ENCODE peak calls at places on chromosomes 4 and X, in seven cellular contexts. U is GM23248, O is PC-3, G is neural progenitor cell, K is hepatocyte, A is OCI-LY7, I is HCT116. R is an unnamed sample.

GRCh38 chrX:138487866-138488265 is 223.7 kb downstream of the FGF13 start:
- DNase-seq in U (no peak), O (no peak), G (no peak), K (no peak), A (no peak), I (no peak), R (no peak)

GRCh38 chr4:102429553-102429952 is 71.6 kb upstream of the NFKB1 start:
- DNase-seq in U (peak), O (peak), G (no peak), K (no peak), A (no peak), I (peak), R (no peak)

GRCh38 chr4:176745902-176746301 is 46.8 kb downstream of the VEGFC start:
- DNase-seq in U (peak), O (peak), G (no peak), K (no peak), A (no peak), I (no peak), R (no peak)

GRCh38 chr4:108965031-108965430 is 202.2 kb upstream of the ETNPPL start:
- DNase-seq in U (no peak), O (no peak), G (no peak), K (no peak), A (no peak), I (no peak), R (no peak)

GRCh38 chrX:24133280-24133679 is 16.2 kb upstream of the ZFX start:
- DNase-seq in U (no peak), O (peak), G (no peak), K (no peak), A (no peak), I (no peak), R (no peak)

GRCh38 chrX:132393992-132394391 is 94.8 kb downstream of the MBNL3 start:
- DNase-seq in U (peak), O (no peak), G (no peak), K (no peak), A (no peak), I (no peak), R (no peak)

GRCh38 chrX:47854474-47854873 is 17.8 kb downstream of the ZNF81 start:
- DNase-seq in U (peak), O (peak), G (peak), K (peak), A (peak), I (no peak), R (peak)

GRCh38 chrX:134548257-134548732 is 88.3 kb downstream of the HPRT1 start:
- DNase-seq in U (peak), O (peak), G (peak), K (no peak), A (peak), I (no peak), R (peak)

GRCh38 chrX:150546711-150547153 is 21.7 kb upstream of the MTM1 start:
- DNase-seq in U (peak), O (no peak), G (no peak), K (peak), A (no peak), I (no peak), R (no peak)

GRCh38 chr4:187606581-187606980 is 389.0 kb upstream of the ZFP42 start:
- DNase-seq in U (peak), O (peak), G (peak), K (peak), A (peak), I (peak), R (peak)

GRCh38 chr4:188092824-188093223 is 16.6 kb downstream of the TRIML2 start:
- DNase-seq in U (no peak), O (peak), G (no peak), K (no peak), A (no peak), I (no peak), R (no peak)

GRCh38 chr4:114911141-114911540 is 202.3 kb downstream of the NDST4 start:
- DNase-seq in U (no peak), O (no peak), G (no peak), K (no peak), A (no peak), I (no peak), R (no peak)

GRCh38 chrX:10444204-10444603 is 176.2 kb downstream of the MID1 start:
- DNase-seq in U (no peak), O (no peak), G (no peak), K (no peak), A (no peak), I (no peak), R (no peak)

GRCh38 chrX:4451591-4451990 is 738.1 kb upstream of the PRKX start:
- DNase-seq in U (no peak), O (no peak), G (peak), K (no peak), A (no peak), I (no peak), R (no peak)

GRCh38 chr4:122921971-122922876 is at the start of gene NUDT6:
- DNase-seq in U (peak), O (peak), G (peak), K (peak), A (peak), I (no peak), R (peak)

GRCh38 chr4:7546152-7546808 is 111.5 kb upstream of the PSAPL1 start:
- DNase-seq in U (no peak), O (no peak), G (no peak), K (no peak), A (no peak), I (no peak), R (no peak)

DNA sequence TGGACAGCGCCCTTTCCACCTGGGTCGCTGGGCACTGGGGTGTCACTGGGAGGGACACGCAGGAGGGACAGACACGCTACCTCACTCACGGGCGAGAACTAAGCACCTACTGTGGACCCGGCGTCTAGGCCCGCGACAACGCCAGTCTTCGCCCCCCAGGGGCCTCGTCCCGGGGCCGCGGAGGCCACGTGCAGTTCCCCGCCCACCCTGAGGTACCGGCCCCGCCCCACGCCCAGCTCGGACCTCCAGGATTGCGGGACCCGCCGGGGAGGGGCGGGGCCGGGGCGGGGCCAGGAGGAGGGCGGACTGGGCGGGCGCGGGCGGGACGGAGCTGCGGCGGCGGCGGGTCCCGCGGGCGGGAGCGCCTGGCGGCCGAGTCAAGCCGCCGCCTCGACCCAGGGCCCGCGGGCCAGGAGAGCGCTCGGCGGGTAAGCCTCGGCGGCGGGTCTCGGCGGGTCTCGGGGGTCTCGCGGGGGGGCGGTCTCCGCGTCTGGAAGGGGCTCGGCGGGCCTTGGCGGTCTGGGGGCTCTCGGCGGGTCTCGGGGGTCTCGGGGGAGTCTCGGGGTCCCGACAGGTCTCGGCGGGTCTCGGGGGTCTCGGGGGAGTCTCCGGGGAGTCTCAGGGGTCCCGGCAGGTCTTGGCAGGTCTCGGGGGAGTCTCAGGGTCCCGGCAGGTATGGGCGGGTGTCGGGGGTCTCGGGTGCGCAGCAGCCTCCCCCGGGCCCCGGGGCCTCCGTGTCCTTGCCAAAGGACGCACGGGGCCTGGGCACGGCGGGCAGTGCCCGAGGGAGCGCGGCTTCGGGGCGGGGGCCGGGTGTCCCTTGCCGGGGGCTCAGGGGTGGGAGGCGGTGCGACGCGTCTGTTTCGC is at the start of gene SH3BP2:
- DNase-seq in U (peak), O (peak), G (peak), K (peak), A (peak), I (peak), R (peak)
- TF ChIP-seq EZH2phosphoT487 in U (no peak), O (no peak), G (no peak), K (no peak), A (no peak), I (no peak), R (no peak)

GRCh38 chr4:90126805-90127204 is 389 bp upstream of the CCSER1 start:
- DNase-seq in U (no peak), O (peak), G (no peak), K (no peak), A (no peak), I (no peak), R (no peak)
- H2AFZ ChIP-seq in U (peak), O (peak), G (no peak), K (peak), A (no peak), I (peak), R (peak)

DNA sequence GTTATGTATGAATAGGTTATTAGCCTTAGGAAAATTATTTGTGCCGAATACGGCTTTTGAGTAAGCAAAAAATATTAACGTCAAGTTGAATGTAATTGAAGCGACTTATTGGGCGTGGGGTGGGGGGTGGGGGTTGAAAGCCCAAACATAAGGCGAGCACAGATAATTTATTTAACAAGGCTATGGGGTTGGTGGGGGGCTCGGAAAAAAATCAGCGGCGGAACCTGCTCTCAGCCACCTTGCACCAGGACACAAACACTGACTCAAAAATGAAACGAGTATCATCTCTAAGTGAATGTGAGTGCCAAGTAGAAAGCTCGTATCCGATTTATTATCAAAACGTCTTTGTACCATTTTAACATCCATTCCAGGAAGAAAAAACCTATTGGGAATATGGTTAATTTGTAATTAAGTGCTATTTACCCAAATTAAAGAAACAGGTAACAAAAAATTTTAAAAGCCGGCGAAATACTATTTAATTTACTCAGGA is 937 bp upstream of the LARP1B start:
- DNase-seq in U (peak), O (no peak), G (no peak), K (no peak), A (no peak), I (no peak), R (peak)
- TF ChIP-seq EZH2phosphoT487 in U (no peak), O (no peak), G (no peak), K (no peak), A (no peak), I (no peak), R (no peak)

GRCh38 chr4:22667332-22667731 is 25.4 kb upstream of the GBA3 start:
- DNase-seq in U (no peak), O (no peak), G (no peak), K (no peak), A (no peak), I (no peak), R (no peak)

DNA sequence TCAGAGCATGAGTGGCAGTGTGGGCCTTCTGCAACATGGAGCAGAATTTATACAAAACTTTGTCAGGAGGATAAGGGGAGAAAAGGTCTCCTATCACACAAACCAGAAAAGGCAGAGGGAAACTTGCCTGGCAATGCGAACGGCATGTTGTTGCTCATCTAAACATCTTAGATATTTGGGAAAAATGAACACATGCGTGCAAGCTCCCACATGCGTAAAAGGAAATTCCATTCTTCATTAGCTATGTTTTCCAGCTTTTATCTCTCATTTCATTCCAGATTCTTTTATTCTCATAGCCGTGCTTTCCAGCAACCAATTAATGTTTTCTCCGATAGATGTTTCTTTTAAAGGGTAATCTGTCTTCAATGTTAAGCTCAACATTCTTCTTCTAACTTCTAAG is 31.3 kb upstream of the GBA3 start:
- DNase-seq in U (peak), O (no peak), G (no peak), K (no peak), A (no peak), I (no peak), R (no peak)
- H2AFZ ChIP-seq in U (no peak), O (no peak), G (no peak), K (no peak), A (no peak), I (no peak), R (no peak)

GRCh38 chr4:55635760-55636621 is at the start of gene NMU:
- DNase-seq in U (peak), O (peak), G (peak), K (peak), A (no peak), I (peak), R (peak)
- TF ChIP-seq EZH2phosphoT487 in U (no peak), O (peak), G (peak), K (no peak), A (no peak), I (no peak), R (no peak)

GRCh38 chrX:80812176-80812575 is 2.5 kb upstream of the BRWD3 start:
- DNase-seq in U (peak), O (peak), G (peak), K (peak), A (peak), I (no peak), R (peak)

GRCh38 chrX:80807606-80808159 is 2.0 kb downstream of the BRWD3 start:
- DNase-seq in U (peak), O (no peak), G (no peak), K (no peak), A (no peak), I (no peak), R (peak)

GRCh38 chrX:80808160-80808735 is 1.4 kb downstream of the BRWD3 start:
- DNase-seq in U (peak), O (peak), G (peak), K (peak), A (peak), I (peak), R (peak)

GRCh38 chrX:80808854-80809493 is 703 bp downstream of the BRWD3 start:
- DNase-seq in U (peak), O (peak), G (peak), K (peak), A (peak), I (no peak), R (peak)

GRCh38 chrX:80810365-80810978 is 795 bp upstream of the BRWD3 start:
- DNase-seq in U (no peak), O (no peak), G (no peak), K (no peak), A (peak), I (no peak), R (no peak)
- H2AFZ ChIP-seq in U (peak), O (peak), G (peak), K (peak), A (peak), I (no peak), R (peak)

GRCh38 chr4:183906486-183906735 is 1.3 kb downstream of the STOX2 start:
- DNase-seq in U (no peak), O (no peak), G (no peak), K (no peak), A (no peak), I (no peak), R (no peak)
- TF ChIP-seq EZH2phosphoT487 in U (no peak), O (no peak), G (no peak), K (no peak), A (no peak), I (no peak), R (no peak)